ENCODE peak calls at places on chromosomes 12 and 14, in four cellular contexts. K is activated T-helper 9 cell treated with anti-CD3 and anti-CD28 coated beads, Interleukin-2, amount 50 U/mL, for 16 hours; D is Caki2; W is EL. N is an unnamed sample.

GRCh38 chr14:100203962-100204834 is 34.7 kb upstream of the YY1 start:
- DNase-seq in W (no peak), K (no peak), D (no peak), N (no peak)

GRCh38 chr12:51901881-51902280 is 5.4 kb upstream of the ACVRL1 start:
- DNase-seq in W (no peak), K (no peak), D (no peak), N (no peak)

GRCh38 chr12:132148368-132149045 is 4.2 kb downstream of the NOC4L start:
- DNase-seq in K (no peak), D (no peak), W (no peak), N (peak)

GRCh38 chr12:86711716-86712115 is 455.5 kb upstream of the MGAT4C start:
- DNase-seq in K (no peak), D (peak), W (no peak), N (no peak)

GRCh38 chr12:91604897-91605296 is 422.3 kb upstream of the DCN start:
- DNase-seq in D (no peak), K (no peak), W (peak), N (no peak)

GRCh38 chr14:69324341-69324931 is 64.5 kb downstream of the GALNT16 start:
- DNase-seq in W (no peak), K (no peak), D (no peak), N (no peak)

GRCh38 chr12:112107728-112108447 is 695 bp downstream of the NAA25 start:
- DNase-seq in D (no peak), W (peak), K (no peak), N (peak)

GRCh38 chr14:77094672-77095284 is 3.3 kb upstream of the CIPC start:
- DNase-seq in K (peak), W (peak), D (peak), N (peak)

GRCh38 chr12:91155990-91156389 is 26.6 kb downstream of the DCN start:
- DNase-seq in D (no peak), K (no peak), W (no peak), N (no peak)

GRCh38 chr12:64522316-64522715 is 70.4 kb downstream of the TBK1 start:
- DNase-seq in K (no peak), D (no peak), W (peak), N (no peak)

GRCh38 chr12:72207756-72208155 is 64.4 kb upstream of the TRHDE start:
- DNase-seq in K (no peak), W (no peak), D (no peak), N (no peak)

GRCh38 chr14:96903444-96904023 is 106.4 kb downstream of the VRK1 start:
- DNase-seq in W (no peak), D (no peak), K (no peak), N (no peak)

GRCh38 chr14:44404021-44404420 is 103.1 kb downstream of the FSCB start:
- DNase-seq in W (no peak), D (no peak), K (no peak), N (no peak)

GRCh38 chr12:58925733-58926113 is 5.4 kb upstream of the LRIG3 start:
- DNase-seq in K (no peak), D (no peak), W (no peak), N (no peak)

GRCh38 chr12:48980953-48981756 is 3.0 kb downstream of the WNT1 start:
- DNase-seq in W (no peak), K (no peak), D (no peak), N (no peak)

GRCh38 chr12:120709976-120710804 is at the start of gene UNC119B:
- DNase-seq in K (peak), W (peak), D (peak), N (peak)

GRCh38 chr12:19129486-19130223 is at the start of gene PLEKHA5:
- DNase-seq in W (peak), K (peak), D (peak), N (peak)

GRCh38 chr14:69268223-69268622 is 8.3 kb downstream of the GALNT16 start:
- DNase-seq in W (peak), D (no peak), K (no peak), N (no peak)

GRCh38 chr12:106144847-106145246 is 6.1 kb upstream of the NUAK1 start:
- DNase-seq in D (no peak), K (no peak), W (peak), N (no peak)

GRCh38 chr12:58860050-58860787 is 60.1 kb downstream of the LRIG3 start:
- DNase-seq in K (no peak), W (no peak), D (no peak), N (no peak)

GRCh38 chr12:52327086-52327829 is 6.1 kb upstream of the KRT83 start:
- DNase-seq in W (peak), K (peak), D (peak), N (peak)

GRCh38 chr14:101927859-101928258 is 36.5 kb upstream of the DYNC1H1 start:
- DNase-seq in W (peak), D (no peak), K (no peak), N (peak)

GRCh38 chr14:92686763-92687427 is 61.5 kb downstream of the LGMN start:
- DNase-seq in D (peak), W (peak), K (peak), N (peak)

GRCh38 chr12:76144253-76144564 is 59.7 kb upstream of the NAP1L1 start:
- DNase-seq in W (peak), K (no peak), D (peak), N (no peak)

GRCh38 chr14:23539209-23539866 is 12.2 kb downstream of the ZFHX2 start:
- DNase-seq in W (peak), D (no peak), K (no peak), N (no peak)

GRCh38 chr12:124567673-124568373 is 411 bp upstream of the NCOR2 start:
- DNase-seq in K (peak), D (peak), W (peak), N (peak)

GRCh38 chr12:94258593-94258992 is 110.2 kb downstream of the PLXNC1 start:
- DNase-seq in W (no peak), D (no peak), K (no peak), N (no peak)

GRCh38 chr12:12645485-12645884 is 33.8 kb downstream of the CREBL2 start:
- DNase-seq in K (no peak), D (no peak), W (peak), N (no peak)

GRCh38 chr14:102819176-102819628 is 42.0 kb downstream of the TRAF3 start:
- DNase-seq in K (peak), D (no peak), W (no peak), N (no peak)

GRCh38 chr14:69328765-69329164 is 68.8 kb downstream of the GALNT16 start:
- DNase-seq in K (no peak), W (no peak), D (no peak), N (no peak)

GRCh38 chr12:65860584-65860983 is 36.3 kb downstream of the HMGA2 start:
- DNase-seq in W (no peak), D (no peak), K (no peak), N (no peak)

GRCh38 chr14:93959239-93960107 is 16.9 kb downstream of the ASB2 start:
- DNase-seq in K (peak), D (peak), W (peak), N (peak)

N was measured in psoas muscle.